ENCODE peak calls at places on chromosomes 16 and 17, in five cellular contexts. J is mucosa of descending colon; A is SHP77; K is activated T-helper 1 cell treated with anti-CD3 and anti-CD28 coated beads, Interleukin-2, amount 50 U/mL, for 16 hours; W is SW 1271. Y is an unnamed sample.

GRCh38 chr17:12967962-12968361 is 49.9 kb downstream of the ELAC2 start:
- DNase-seq in J (no peak), A (no peak), K (no peak), W (no peak), Y (no peak)

GRCh38 chr16:79261461-79261860 is 339.1 kb downstream of the MAF start:
- DNase-seq in J (no peak), A (peak; percentile 29), K (peak; percentile 18), W (no peak), Y (peak; percentile 59)

GRCh38 chr17:83079766-83080616 is 582 bp downstream of the METRNL start:
- DNase-seq in J (no peak), A (no peak), K (peak; percentile 8), W (no peak), Y (peak; percentile 12)

GRCh38 chr17:28950017-28950751 is 1.1 kb downstream of the PHF12 start:
- DNase-seq in J (peak; percentile 89), A (peak; percentile 15), K (peak; percentile 37), W (peak; percentile 65), Y (peak; percentile 82)

GRCh38 chr16:86946981-86947380 is 368.6 kb downstream of the FOXL1 start:
- DNase-seq in J (no peak), A (no peak), K (no peak), W (no peak), Y (no peak)

GRCh38 chr16:66380421-66380820 is 13.9 kb downstream of the CDH5 start:
- DNase-seq in J (no peak), A (no peak), K (no peak), W (no peak), Y (no peak)

GRCh38 chr16:89972244-89973234 is 24.0 kb downstream of the DEF8 start:
- DNase-seq in J (peak; percentile 95), A (peak; percentile 94), K (peak; percentile 89), W (peak; percentile 86), Y (peak; percentile 92)

GRCh38 chr16:66228791-66229190 is 137.7 kb upstream of the CDH5 start:
- DNase-seq in J (no peak), A (no peak), K (no peak), W (no peak), Y (no peak)

GRCh38 chr17:12580640-12581039 is 85.0 kb upstream of the MYOCD start:
- DNase-seq in J (no peak), A (no peak), K (no peak), W (no peak), Y (no peak)

GRCh38 chr17:76585649-76586593 is at the start of gene ST6GALNAC2:
- DNase-seq in J (peak; percentile 77), A (peak; percentile 71), K (no peak), W (peak; percentile 19), Y (peak; percentile 41)

GRCh38 chr16:85979605-85980004 is 80.6 kb downstream of the IRF8 start:
- DNase-seq in J (peak; percentile 72), A (no peak), K (no peak), W (no peak), Y (no peak)

Y was measured in CD8-positive, alpha-beta memory T cell.